ENCODE peak calls at places on chromosomes 1 and 21, in seven cellular contexts. H is fibroblast of mammary gland, V is cardiac muscle cell, B is astrocyte of the cerebellum, X is GM23338, A is uterus, R is GM20000. I is an unnamed sample.
A peak's percentile ranks its signal among the peaks of the same experiment; 100 is the strongest.

GRCh38 chr1:86788300-86789206 is 84.2 kb downstream of the SH3GLB1 start:
- DNase-seq in H (peak; percentile 98), V (peak; percentile 90), B (peak; percentile 93), X (no peak), A (no peak), R (no peak), I (no peak)

GRCh38 chr1:1964811-1965210 is 38.8 kb downstream of the CFAP74 start:
- DNase-seq in H (no peak), V (no peak), B (no peak), X (no peak), A (no peak), R (no peak), I (no peak)

GRCh38 chr1:17281775-17282181 is 26.2 kb upstream of the PADI4 start:
- DNase-seq in H (no peak), V (no peak), B (no peak), X (no peak), A (no peak), R (no peak), I (no peak)

GRCh38 chr21:20270365-20271055 is 727.7 kb upstream of the NCAM2 start:
- DNase-seq in H (no peak), V (no peak), B (no peak), X (no peak), A (no peak), R (no peak), I (no peak)

GRCh38 chr1:183544598-183545297 is 45.5 kb downstream of the NCF2 start:
- DNase-seq in H (no peak), V (no peak), B (no peak), X (peak; percentile 28), A (no peak), R (no peak), I (no peak)

GRCh38 chr1:37323486-37324377 is 150.6 kb upstream of the ZC3H12A start:
- DNase-seq in H (peak; percentile 33), V (peak; percentile 29), B (no peak), X (peak; percentile 88), A (no peak), R (peak; percentile 72), I (no peak)

GRCh38 chr1:2610036-2610720 is 22.6 kb downstream of the MMEL1 start:
- DNase-seq in H (no peak), V (no peak), B (no peak), X (no peak), A (no peak), R (no peak), I (no peak)

GRCh38 chr21:42183374-42184266 is 35.3 kb upstream of the ABCG1 start:
- DNase-seq in H (no peak), V (no peak), B (no peak), X (no peak), A (no peak), R (no peak), I (no peak)

GRCh38 chr21:46155514-46156377 is at the start of gene FTCD:
- DNase-seq in H (no peak), V (no peak), B (no peak), X (no peak), A (peak; percentile 9), R (no peak), I (peak; percentile 14)

GRCh38 chr1:8014381-8014988 is 11.6 kb downstream of the ERRFI1 start:
- DNase-seq in H (peak; percentile 1), V (no peak), B (no peak), X (no peak), A (no peak), R (no peak), I (no peak)

GRCh38 chr1:174777262-174777661 is 222.5 kb upstream of the CACYBP start:
- DNase-seq in H (peak; percentile 7), V (no peak), B (no peak), X (no peak), A (no peak), R (no peak), I (no peak)

GRCh38 chr1:25653558-25653957 is 37.0 kb downstream of the MAN1C1 start:
- DNase-seq in H (no peak), V (no peak), B (no peak), X (no peak), A (no peak), R (no peak), I (no peak)

GRCh38 chr1:10928654-10929053 is 83.8 kb upstream of the TARDBP start:
- DNase-seq in H (no peak), V (no peak), B (no peak), X (no peak), A (no peak), R (no peak), I (no peak)

GRCh38 chr1:56404561-56405030 is 174.8 kb downstream of the PLPP3 start:
- DNase-seq in H (peak; percentile 62), V (peak; percentile 68), B (no peak), X (no peak), A (no peak), R (no peak), I (no peak)

GRCh38 chr1:7752512-7753417 is 18.3 kb upstream of the VAMP3 start:
- DNase-seq in H (peak; percentile 68), V (peak; percentile 79), B (peak; percentile 67), X (peak; percentile 90), A (peak; percentile 70), R (peak; percentile 37), I (no peak)

GRCh38 chr1:87513270-87513669 is 184.6 kb downstream of the LMO4 start:
- DNase-seq in H (peak; percentile 11), V (peak; percentile 44), B (no peak), X (peak; percentile 62), A (no peak), R (no peak), I (no peak)

GRCh38 chr1:54399765-54400164 is 6.4 kb downstream of the SSBP3 start:
- DNase-seq in H (no peak), V (no peak), B (no peak), X (no peak), A (no peak), R (no peak), I (no peak)

GRCh38 chr21:33967086-33967571 is 51.5 kb upstream of the ATP5PO start:
- DNase-seq in H (no peak), V (no peak), B (no peak), X (no peak), A (no peak), R (no peak), I (no peak)

GRCh38 chr1:111826278-111826677 is 70.6 kb downstream of the DDX20 start:
- DNase-seq in H (no peak), V (no peak), B (no peak), X (no peak), A (no peak), R (no peak), I (no peak)

GRCh38 chr1:169133228-169133576 is 26.7 kb downstream of the ATP1B1 start:
- DNase-seq in H (no peak), V (no peak), B (no peak), X (no peak), A (no peak), R (no peak), I (no peak)

GRCh38 chr1:169137357-169137756 is 30.9 kb downstream of the ATP1B1 start:
- DNase-seq in H (no peak), V (no peak), B (no peak), X (no peak), A (no peak), R (no peak), I (no peak)

GRCh38 chr1:169130683-169131082 is 24.2 kb downstream of the ATP1B1 start:
- DNase-seq in H (no peak), V (no peak), B (no peak), X (no peak), A (no peak), R (no peak), I (no peak)

GRCh38 chr1:169132512-169133227 is 26.2 kb downstream of the ATP1B1 start:
- DNase-seq in H (no peak), V (no peak), B (no peak), X (no peak), A (no peak), R (no peak), I (no peak)

DNA sequence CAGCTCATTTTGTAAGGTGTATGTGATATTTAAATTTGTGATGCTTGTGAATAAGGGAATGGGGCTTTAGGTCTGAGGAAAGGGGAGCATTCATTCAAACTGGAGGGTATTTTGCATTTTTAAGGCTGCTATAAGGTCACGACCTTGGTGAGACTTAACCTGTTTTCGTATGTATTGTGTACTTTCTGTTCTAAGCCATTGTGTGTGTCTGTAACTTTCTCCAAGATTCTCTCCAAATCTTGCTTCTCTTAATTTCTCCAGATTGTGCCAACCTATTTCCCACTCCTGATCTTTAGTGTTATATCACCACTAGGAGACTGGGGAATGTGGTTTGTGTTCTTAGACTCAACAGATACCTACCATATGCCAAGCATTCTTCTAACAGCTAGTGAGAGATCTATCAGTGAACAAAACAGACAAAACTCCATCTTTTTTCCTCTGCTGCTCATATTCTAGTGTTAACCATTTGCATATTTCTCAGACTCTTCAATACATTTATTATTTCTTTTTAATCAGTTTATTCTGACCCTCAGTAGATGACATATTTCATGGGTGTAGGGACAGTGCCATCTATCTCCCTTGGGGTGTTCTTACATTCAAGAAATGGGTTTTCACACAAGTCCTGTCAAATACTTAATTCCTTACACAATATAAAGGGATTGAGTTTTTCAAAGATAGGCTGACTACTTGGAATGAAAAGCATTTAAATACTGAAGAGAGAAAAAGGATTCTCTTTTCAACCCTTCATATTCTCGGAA is 27.5 kb downstream of the ATP1B1 start:
- DNase-seq in H (peak; percentile 21), V (peak; percentile 38), B (no peak), X (no peak), A (no peak), R (no peak), I (no peak)
- TF ChIP-seq CTCF in H (peak; percentile 20), V (peak; percentile 25), B (peak; percentile 6), X (peak; percentile 49), A (no peak), R (peak; percentile 8), I (no peak)

GRCh38 chr1:6355621-6356020 is 37.9 kb downstream of the ACOT7 start:
- DNase-seq in H (no peak), V (no peak), B (no peak), X (no peak), A (no peak), R (no peak), I (no peak)

GRCh38 chr1:6358757-6359567 is 34.6 kb downstream of the ACOT7 start:
- DNase-seq in H (peak; percentile 53), V (peak; percentile 80), B (peak; percentile 38), X (peak; percentile 71), A (peak; percentile 37), R (peak; percentile 55), I (no peak)

GRCh38 chr1:6358144-6358624 is 35.4 kb downstream of the ACOT7 start:
- DNase-seq in H (peak; percentile 21), V (peak; percentile 58), B (no peak), X (no peak), A (no peak), R (no peak), I (no peak)

GRCh38 chr1:6359568-6360496 is 33.7 kb downstream of the ACOT7 start:
- DNase-seq in H (peak; percentile 47), V (peak; percentile 87), B (no peak), X (peak; percentile 58), A (peak; percentile 73), R (peak; percentile 81), I (peak; percentile 23)

GRCh38 chr1:6357243-6357929 is 36.2 kb downstream of the ACOT7 start:
- DNase-seq in H (no peak), V (no peak), B (no peak), X (peak; percentile 74), A (no peak), R (no peak), I (no peak)
- TF ChIP-seq CTCF in H (peak; percentile 12), V (peak; percentile 15), B (no peak), X (peak; percentile 83), A (no peak), R (no peak), I (no peak)

GRCh38 chr1:153827168-153827964 is 52.2 kb downstream of the SLC27A3 start:
- DNase-seq in H (no peak), V (no peak), B (no peak), X (peak; percentile 21), A (no peak), R (no peak), I (no peak)
- TF ChIP-seq CTCF in H (peak; percentile 9), V (no peak), B (peak; percentile 23), X (no peak), A (no peak), R (no peak), I (no peak)

GRCh38 chr1:154442006-154442740 is 37.0 kb downstream of the IL6R start:
- DNase-seq in H (no peak), V (peak; percentile 67), B (no peak), X (peak; percentile 54), A (no peak), R (peak; percentile 35), I (no peak)
- TF ChIP-seq CTCF in H (peak; percentile 35), V (peak; percentile 42), B (peak; percentile 25), X (peak; percentile 70), A (peak; percentile 23), R (peak; percentile 43), I (no peak)